ENCODE peak calls at places on chromosomes 7 and 10, in ten cellular contexts. H is sigmoid colon; Q is fibroblast of mammary gland; J is astrocyte; M is PC-9; X is tibial artery; K is GM20000; E is CD8-positive, alpha-beta T cell; W is brain microvascular endothelial cell; C is mesothelial cell of epicardium. D is an unnamed sample.
A peak's percentile ranks its signal among the peaks of the same experiment; 100 is the strongest.

GRCh38 chr10:8874972-8875371 is 820.5 kb downstream of the GATA3 start:
- DNase-seq in H (no peak), Q (no peak), J (no peak), M (no peak), X (no peak), K (no peak), E (no peak), W (no peak), C (no peak), D (peak; percentile 22)

GRCh38 chr10:35641430-35642015 is 573 bp downstream of the FZD8 start:
- DNase-seq in H (no peak), Q (peak; percentile 33), J (peak; percentile 29), M (no peak), X (no peak), K (peak; percentile 69), E (no peak), W (no peak), C (peak; percentile 49), D (no peak)

GRCh38 chr10:126521354-126521753 is 133.1 kb upstream of the ADAM12 start:
- DNase-seq in H (no peak), Q (no peak), J (peak; percentile 63), M (peak; percentile 44), X (no peak), K (no peak), E (no peak), W (no peak), C (no peak), D (peak; percentile 48)

GRCh38 chr10:9172276-9172675 is 1117.8 kb downstream of the GATA3 start:
- DNase-seq in H (no peak), Q (no peak), J (no peak), M (no peak), X (no peak), K (no peak), E (no peak), W (no peak), C (no peak), D (no peak)

GRCh38 chr10:97684866-97685394 is 2.1 kb downstream of the AVPI1 start:
- DNase-seq in H (no peak), Q (peak; percentile 14), J (no peak), M (no peak), X (no peak), K (no peak), E (no peak), W (no peak), C (no peak), D (no peak)

GRCh38 chr7:81499262-81500116 is 270.4 kb downstream of the HGF start:
- DNase-seq in H (no peak), Q (peak; percentile 93), J (peak; percentile 69), M (peak; percentile 19), X (no peak), K (peak; percentile 31), E (no peak), W (peak; percentile 72), C (no peak), D (peak; percentile 80)

GRCh38 chr7:26965724-26966123 is 101.3 kb upstream of the SKAP2 start:
- DNase-seq in H (no peak), Q (no peak), J (no peak), M (no peak), X (no peak), K (no peak), E (no peak), W (no peak), C (no peak), D (no peak)

GRCh38 chr10:44998146-44998631 is 2.5 kb upstream of the ZNF22 start:
- DNase-seq in H (peak; percentile 75), Q (peak; percentile 89), J (peak; percentile 39), M (no peak), X (peak; percentile 84), K (no peak), E (no peak), W (peak; percentile 33), C (no peak), D (no peak)

GRCh38 chr10:79349072-79349491 is 1.8 kb downstream of the PPIF start:
- DNase-seq in H (no peak), Q (no peak), J (no peak), M (no peak), X (no peak), K (no peak), E (no peak), W (no peak), C (peak; percentile 28), D (no peak)

GRCh38 chr7:151175793-151176311 is 8.4 kb upstream of the GBX1 start:
- DNase-seq in H (no peak), Q (no peak), J (no peak), M (peak; percentile 43), X (peak; percentile 51), K (peak; percentile 22), E (no peak), W (no peak), C (no peak), D (no peak)
- TF ChIP-seq CTCF in H (no peak), Q (no peak), J (no peak), M (peak; percentile 45), X (no peak), K (no peak), E (no peak), W (no peak), C (no peak), D (no peak)

GRCh38 chr10:115657161-115657850 is 564.1 kb downstream of the ATRNL1 start:
- DNase-seq in H (no peak), Q (no peak), J (peak; percentile 33), M (no peak), X (no peak), K (no peak), E (no peak), W (peak; percentile 66), C (no peak), D (peak; percentile 14)

GRCh38 chr10:115665549-115665948 is 572.4 kb downstream of the ATRNL1 start:
- DNase-seq in H (no peak), Q (peak; percentile 30), J (no peak), M (no peak), X (no peak), K (no peak), E (no peak), W (peak; percentile 27), C (no peak), D (no peak)

GRCh38 chr10:115659616-115660015 is 566.5 kb downstream of the ATRNL1 start:
- DNase-seq in H (no peak), Q (peak; percentile 19), J (peak; percentile 10), M (no peak), X (no peak), K (no peak), E (no peak), W (peak; percentile 70), C (no peak), D (peak; percentile 14)

GRCh38 chr10:115660391-115660790 is 567.2 kb downstream of the ATRNL1 start:
- DNase-seq in H (no peak), Q (no peak), J (no peak), M (no peak), X (no peak), K (no peak), E (no peak), W (peak; percentile 2), C (no peak), D (no peak)

DNA sequence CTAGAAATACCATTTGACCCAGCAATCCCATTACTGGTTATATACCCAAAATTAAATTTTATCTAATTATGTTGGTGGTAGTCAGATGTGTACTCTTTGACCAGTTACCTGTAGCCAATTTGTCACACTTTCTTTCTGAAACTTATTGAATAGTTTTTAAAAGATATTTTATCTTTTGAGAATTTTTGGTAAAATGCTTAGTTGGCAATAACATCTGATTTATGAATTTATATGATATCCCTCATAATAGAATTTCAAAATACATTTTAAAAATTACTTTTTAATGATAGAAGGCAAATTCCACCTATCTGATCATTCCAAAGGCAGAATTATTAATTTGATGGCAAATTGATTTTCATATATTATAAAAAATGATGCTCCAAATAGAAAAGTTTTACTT is 569.3 kb downstream of the ATRNL1 start:
- DNase-seq in H (no peak), Q (no peak), J (no peak), M (no peak), X (no peak), K (no peak), E (no peak), W (no peak), C (no peak), D (no peak)
- TF ChIP-seq CTCF in H (no peak), Q (no peak), J (no peak), M (no peak), X (no peak), K (no peak), E (no peak), W (no peak), C (no peak), D (no peak)

GRCh38 chr10:117476281-117476680 is 66.3 kb upstream of the EMX2 start:
- DNase-seq in H (no peak), Q (no peak), J (no peak), M (no peak), X (no peak), K (no peak), E (no peak), W (no peak), C (no peak), D (no peak)

GRCh38 chr10:117480097-117480496 is 62.4 kb upstream of the EMX2 start:
- DNase-seq in H (no peak), Q (no peak), J (no peak), M (no peak), X (no peak), K (no peak), E (no peak), W (no peak), C (no peak), D (no peak)

GRCh38 chr10:117477241-117477947 is 65.2 kb upstream of the EMX2 start:
- DNase-seq in H (peak; percentile 84), Q (no peak), J (no peak), M (no peak), X (peak; percentile 79), K (no peak), E (no peak), W (no peak), C (no peak), D (no peak)

GRCh38 chr10:117476716-117477115 is 65.8 kb upstream of the EMX2 start:
- DNase-seq in H (peak; percentile 69), Q (no peak), J (no peak), M (no peak), X (no peak), K (no peak), E (no peak), W (no peak), C (no peak), D (no peak)

DNA sequence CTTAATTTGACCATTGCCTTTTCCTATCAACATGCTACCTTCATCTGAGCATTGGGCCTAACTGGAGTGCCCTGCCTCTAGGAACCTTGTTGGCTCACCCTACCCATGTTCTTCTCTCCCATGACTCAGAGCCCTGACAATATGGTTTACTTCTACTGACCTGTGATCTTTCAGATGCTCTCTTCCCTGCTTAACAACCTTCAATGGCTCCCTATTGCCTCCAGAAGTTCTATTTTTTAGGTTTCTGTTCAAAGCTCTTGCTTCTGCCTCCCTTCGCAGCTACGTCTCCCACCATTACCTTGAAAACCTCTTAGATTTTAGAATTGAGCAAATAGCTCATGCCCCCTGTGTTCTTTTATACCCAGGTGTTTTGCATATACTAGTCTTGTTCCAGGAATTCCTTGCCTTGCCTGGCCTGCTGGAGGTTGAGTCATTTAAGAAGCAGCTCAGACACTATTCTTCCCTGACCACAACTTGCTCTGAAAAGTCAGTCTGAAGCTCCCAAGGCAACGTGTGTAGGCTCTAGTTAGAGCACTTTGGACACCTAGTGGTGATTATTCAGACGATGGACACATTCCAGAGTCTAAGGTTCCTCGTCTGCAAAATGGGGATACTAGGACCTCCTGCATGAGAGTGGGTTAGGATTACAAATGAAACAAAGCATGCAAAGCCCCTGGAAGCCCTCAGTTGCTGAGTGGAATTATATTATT is 64.4 kb upstream of the EMX2 start:
- DNase-seq in H (no peak), Q (peak; percentile 86), J (peak; percentile 86), M (peak; percentile 1), X (no peak), K (no peak), E (no peak), W (peak; percentile 40), C (no peak), D (peak; percentile 90)
- TF ChIP-seq CTCF in H (peak; percentile 19), Q (peak; percentile 33), J (no peak), M (peak; percentile 48), X (no peak), K (no peak), E (no peak), W (no peak), C (no peak), D (peak; percentile 20)

GRCh38 chr7:1310936-1311335 is 78.3 kb downstream of the UNCX start:
- DNase-seq in H (no peak), Q (no peak), J (no peak), M (no peak), X (no peak), K (no peak), E (no peak), W (no peak), C (no peak), D (no peak)
- TF ChIP-seq CTCF in H (no peak), Q (no peak), J (no peak), M (no peak), X (no peak), K (no peak), E (no peak), W (no peak), C (no peak), D (no peak)

D was measured in MCF 10A.